ENCODE peak calls at places on chromosome 7, in five cellular contexts. A is adrenal gland, E is right lobe of liver, Y is suprapubic skin, G is esophagus muscularis mucosa. F is an unnamed sample.
A peak's percentile ranks its signal among the peaks of the same experiment; 100 is the strongest.

GRCh38 chr7:106344206-106344605 is 59.4 kb upstream of the NAMPT start:
- DNase-seq in A (no peak), E (no peak), Y (no peak), G (no peak), F (no peak)

GRCh38 chr7:15625456-15625855 is 61.0 kb downstream of the MEOX2 start:
- DNase-seq in A (no peak), E (no peak), Y (no peak), G (no peak), F (no peak)

GRCh38 chr7:42950417-42950816 is 18.2 kb downstream of the MRPL32 start:
- DNase-seq in A (no peak), E (no peak), Y (no peak), G (no peak), F (no peak)

GRCh38 chr7:123755345-123755744 is 6.5 kb upstream of the WASL start:
- DNase-seq in A (no peak), E (no peak), Y (no peak), G (no peak), F (no peak)

GRCh38 chr7:3493499-3493898 is 192.4 kb downstream of the SDK1 start:
- DNase-seq in A (no peak), E (no peak), Y (no peak), G (no peak), F (no peak)

GRCh38 chr7:28739826-28740225 is 218.3 kb downstream of the TRIL start:
- DNase-seq in A (no peak), E (no peak), Y (no peak), G (no peak), F (no peak)

GRCh38 chr7:53800746-53801145 is 741.4 kb upstream of the VSTM2A start:
- DNase-seq in A (no peak), E (no peak), Y (no peak), G (no peak), F (no peak)

GRCh38 chr7:136869006-136869961 is 832 bp downstream of the CHRM2 start:
- DNase-seq in A (no peak), E (peak; percentile 39), Y (no peak), G (no peak), F (no peak)

GRCh38 chr7:114922652-114923402 is 933 bp downstream of the MDFIC start:
- DNase-seq in A (peak; percentile 50), E (peak; percentile 58), Y (no peak), G (no peak), F (no peak)

GRCh38 chr7:120725376-120726039 is 132.4 kb downstream of the TSPAN12 start:
- DNase-seq in A (no peak), E (no peak), Y (no peak), G (no peak), F (no peak)

GRCh38 chr7:22663319-22663718 is 63.7 kb upstream of the IL6 start:
- DNase-seq in A (no peak), E (no peak), Y (no peak), G (no peak), F (no peak)

GRCh38 chr7:34845666-34846361 is 187.8 kb downstream of the NPSR1 start:
- DNase-seq in A (no peak), E (no peak), Y (no peak), G (peak; percentile 31), F (no peak)

GRCh38 chr7:119783799-119784198 is 489.2 kb upstream of the KCND2 start:
- DNase-seq in A (peak; percentile 29), E (no peak), Y (no peak), G (no peak), F (no peak)

GRCh38 chr7:126185959-126186580 is 1066.7 kb downstream of the GRM8 start:
- DNase-seq in A (no peak), E (no peak), Y (peak; percentile 50), G (no peak), F (no peak)

GRCh38 chr7:39909526-39909925 is 40.5 kb upstream of the CDK13 start:
- DNase-seq in A (no peak), E (no peak), Y (no peak), G (peak; percentile 37), F (no peak)

GRCh38 chr7:44311561-44312495 is 13.6 kb downstream of the CAMK2B start:
- DNase-seq in A (no peak), E (no peak), Y (peak; percentile 57), G (peak; percentile 74), F (no peak)

GRCh38 chr7:1425292-1426136 is 33.8 kb downstream of the MICALL2 start:
- DNase-seq in A (no peak), E (no peak), Y (no peak), G (no peak), F (no peak)

GRCh38 chr7:47102442-47102841 is 479.5 kb downstream of the TNS3 start:
- DNase-seq in A (peak; percentile 38), E (no peak), Y (no peak), G (peak; percentile 57), F (no peak)

GRCh38 chr7:21299766-21300165 is 128.1 kb upstream of the SP4 start:
- DNase-seq in A (no peak), E (no peak), Y (no peak), G (no peak), F (no peak)

GRCh38 chr7:17103170-17103569 is 195.3 kb upstream of the AHR start:
- DNase-seq in A (no peak), E (no peak), Y (no peak), G (no peak), F (no peak)

GRCh38 chr7:23938230-23938629 is 228.2 kb downstream of the STK31 start:
- DNase-seq in A (no peak), E (no peak), Y (no peak), G (no peak), F (no peak)

GRCh38 chr7:34837826-34838225 is 179.8 kb downstream of the NPSR1 start:
- DNase-seq in A (no peak), E (no peak), Y (no peak), G (no peak), F (no peak)

GRCh38 chr7:2759736-2760097 is 71.7 kb downstream of the AMZ1 start:
- DNase-seq in A (no peak), E (no peak), Y (no peak), G (no peak), F (no peak)

GRCh38 chr7:148676291-148676690 is 22.4 kb upstream of the CUL1 start:
- DNase-seq in A (no peak), E (no peak), Y (no peak), G (no peak), F (no peak)

GRCh38 chr7:106397994-106398393 is 113.2 kb upstream of the NAMPT start:
- DNase-seq in A (no peak), E (no peak), Y (no peak), G (no peak), F (no peak)

GRCh38 chr7:29988391-29989256 is 977 bp downstream of the SCRN1 start:
- DNase-seq in A (peak; percentile 36), E (peak; percentile 66), Y (peak; percentile 83), G (no peak), F (no peak)

GRCh38 chr7:84637568-84638338 is 443.2 kb upstream of the SEMA3A start:
- DNase-seq in A (peak; percentile 3), E (no peak), Y (no peak), G (no peak), F (no peak)

GRCh38 chr7:15829689-15830088 is 143.2 kb upstream of the MEOX2 start:
- DNase-seq in A (no peak), E (no peak), Y (no peak), G (no peak), F (no peak)

GRCh38 chr7:26784118-26784517 is 80.3 kb downstream of the SKAP2 start:
- DNase-seq in A (no peak), E (no peak), Y (no peak), G (no peak), F (no peak)

GRCh38 chr7:83547526-83547925 is 101.4 kb downstream of the SEMA3E start:
- DNase-seq in A (no peak), E (peak; percentile 53), Y (no peak), G (no peak), F (no peak)

GRCh38 chr7:69246758-69247157 is 351.5 kb upstream of the AUTS2 start:
- DNase-seq in A (peak; percentile 64), E (peak; percentile 54), Y (peak; percentile 58), G (no peak), F (no peak)

GRCh38 chr7:5532520-5533335 is 109.1 kb upstream of the TNRC18 start:
- DNase-seq in A (no peak), E (peak; percentile 83), Y (peak; percentile 89), G (no peak), F (no peak)

GRCh38 chr7:67854784-67855183 is 858.2 kb downstream of the TYW1 start:
- DNase-seq in A (no peak), E (no peak), Y (no peak), G (no peak), F (no peak)

GRCh38 chr7:80634505-80634904 is 3.9 kb upstream of the CD36 start:
- DNase-seq in A (peak; percentile 61), E (no peak), Y (no peak), G (no peak), F (no peak)

GRCh38 chr7:37109016-37109415 is 339.6 kb downstream of the ELMO1 start:
- DNase-seq in A (no peak), E (no peak), Y (no peak), G (no peak), F (no peak)

GRCh38 chr7:158995514-158995913 is 139.2 kb downstream of the DYNC2I1 start:
- DNase-seq in A (no peak), E (no peak), Y (no peak), G (no peak), F (no peak)
- H3K27me3 ChIP-seq in A (peaks cover 16% of the 10 kb centered on the region), E (peaks cover 4% of the 10 kb centered on the region), Y (peaks cover 74% of the 10 kb centered on the region), G (peaks cover 86% of the 10 kb centered on the region), F (no peaks in the 10 kb centered on the region)

GRCh38 chr7:159057647-159058046 is 87.0 kb downstream of the VIPR2 start:
- DNase-seq in A (no peak), E (no peak), Y (no peak), G (peak; percentile 53), F (no peak)
- H3K27ac ChIP-seq in A (no peak overlapping the region), E (no peak overlapping the region), Y (no peak overlapping the region), G (no peak overlapping the region), F (no peak overlapping the region)

DNA sequence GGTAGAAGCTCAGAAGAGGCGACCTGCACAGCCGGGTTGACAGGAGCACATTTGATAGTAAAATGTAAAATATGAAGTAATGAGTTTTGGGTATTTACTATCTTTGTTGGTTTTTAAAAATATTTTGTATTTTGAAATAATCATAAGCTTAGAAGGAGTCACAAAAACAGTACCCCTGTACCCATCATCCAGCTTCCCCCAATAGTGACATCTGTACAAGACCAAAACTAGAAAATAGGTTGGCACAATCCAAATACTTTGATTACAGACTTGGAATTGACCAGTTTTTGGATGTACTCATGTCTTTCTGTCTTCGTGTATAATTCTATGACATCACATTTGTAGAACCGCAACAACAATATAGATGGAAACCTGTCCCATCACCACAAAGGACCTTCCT is 413.1 kb upstream of the PODXL start:
- DNase-seq in A (no peak), E (no peak), Y (no peak), G (no peak), F (no peak)
- TF ChIP-seq POLR2A in A (no peak), E (no peak), Y (no peak), G (no peak), F (no peak)

DNA sequence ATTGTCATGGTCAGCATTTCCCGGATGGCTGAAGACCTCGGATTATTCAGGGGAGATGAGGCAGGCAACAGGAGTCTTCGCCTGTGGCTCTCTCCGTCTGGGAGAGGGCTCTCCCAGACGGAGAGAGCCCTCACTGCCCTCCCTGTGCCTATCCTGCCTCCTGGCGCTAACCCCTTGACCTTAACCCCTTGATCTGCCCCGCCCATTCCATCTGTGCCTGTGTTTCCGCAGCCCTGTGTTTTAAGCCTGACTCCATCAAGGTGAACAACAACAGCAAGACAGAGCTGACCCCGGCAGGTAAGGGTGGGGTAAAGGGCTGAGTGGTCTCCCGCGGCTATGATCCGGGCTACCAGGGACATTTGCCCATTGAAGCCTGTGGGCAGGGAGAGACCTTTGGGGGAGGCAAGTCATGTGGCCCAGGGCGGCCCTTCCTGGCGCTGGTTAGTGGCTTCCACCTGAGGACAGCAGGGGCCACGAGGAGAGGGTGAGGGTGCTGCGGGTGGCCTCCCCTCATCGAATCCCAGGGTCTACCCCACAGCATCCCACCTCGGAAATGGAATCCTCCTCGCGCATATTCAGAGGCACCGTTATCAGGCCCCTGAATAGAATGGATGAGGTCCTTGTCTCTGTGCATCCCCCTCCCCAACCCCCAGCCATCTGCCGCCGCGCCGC is 4.2 kb upstream of the MUC12 start:
- DNase-seq in A (no peak), E (no peak), Y (no peak), G (no peak), F (no peak)
- H3K27me3 ChIP-seq in A (peaks cover 62% of the 10 kb centered on the region), E (no peaks in the 10 kb centered on the region), Y (peaks cover 85% of the 10 kb centered on the region), G (peaks cover 94% of the 10 kb centered on the region), F (peaks cover 10% of the 10 kb centered on the region)

F was measured in esophagus squamous epithelium.